ENCODE peak calls at places on chromosomes 1 and 21, in six cellular contexts. J is naive thymus-derived CD8-positive, alpha-beta T cell; Q is GF-D8; V is body of pancreas; X is NCI-H1092 treated with DMSO at 0.1 percent for 48 hours; H is GM04504. U is an unnamed sample.

GRCh38 chr1:205294175-205294913 is 27.2 kb downstream of the NUAK2 start:
- DNase-seq in J (no peak), Q (no peak), V (no peak), X (no peak), H (peak), U (no peak)

GRCh38 chr21:31554511-31555022 is 104.9 kb upstream of the SOD1 start:
- DNase-seq in J (no peak), Q (no peak), V (no peak), X (no peak), H (no peak), U (no peak)

GRCh38 chr1:236751935-236752334 is 43.2 kb upstream of the MTR start:
- DNase-seq in J (no peak), Q (no peak), V (no peak), X (no peak), H (no peak), U (no peak)

GRCh38 chr1:25246600-25247023 is 642 bp downstream of the RSRP1 start:
- DNase-seq in J (peak), Q (no peak), V (peak), X (no peak), H (no peak), U (no peak)

GRCh38 chr1:198253259-198253658 is 96.5 kb downstream of the NEK7 start:
- DNase-seq in J (no peak), Q (no peak), V (no peak), X (no peak), H (no peak), U (no peak)

GRCh38 chr21:46216132-46216747 is 12.3 kb downstream of the LSS start:
- DNase-seq in J (no peak), Q (no peak), V (no peak), X (no peak), H (no peak), U (no peak)

GRCh38 chr1:14869197-14869596 is 270.7 kb downstream of the KAZN start:
- DNase-seq in J (no peak), Q (no peak), V (no peak), X (no peak), H (no peak), U (no peak)

GRCh38 chr1:16088351-16088911 is 15.0 kb upstream of the FAM131C start:
- DNase-seq in J (no peak), Q (no peak), V (peak), X (no peak), H (no peak), U (no peak)

GRCh38 chr21:43603230-43603626 is 56.1 kb downstream of the HSF2BP start:
- DNase-seq in J (no peak), Q (no peak), V (no peak), X (peak), H (no peak), U (no peak)

GRCh38 chr1:2368053-2368744 is 23.2 kb downstream of the MORN1 start:
- DNase-seq in J (no peak), Q (no peak), V (no peak), X (no peak), H (no peak), U (no peak)

GRCh38 chr1:37255111-37255795 is 219.1 kb upstream of the ZC3H12A start:
- DNase-seq in J (no peak), Q (no peak), V (peak), X (peak), H (no peak), U (no peak)

GRCh38 chr1:108200627-108201106 is 524 bp upstream of the SLC25A24 start:
- DNase-seq in J (peak), Q (peak), V (peak), X (peak), H (peak), U (no peak)

GRCh38 chr1:100928128-100928527 is 32.2 kb downstream of the SLC30A7 start:
- DNase-seq in J (no peak), Q (no peak), V (no peak), X (no peak), H (no peak), U (no peak)

GRCh38 chr1:176206006-176206960 is 803 bp downstream of the COP1 start:
- DNase-seq in J (peak), Q (no peak), V (peak), X (peak), H (peak), U (no peak)

GRCh38 chr1:1014896-1015681 is 1.8 kb downstream of the ISG15 start:
- DNase-seq in J (no peak), Q (no peak), V (no peak), X (no peak), H (no peak), U (no peak)

GRCh38 chr1:210230149-210230695 is 2.4 kb upstream of the SERTAD4 start:
- DNase-seq in J (no peak), Q (no peak), V (no peak), X (no peak), H (no peak), U (no peak)

GRCh38 chr1:161985301-161985825 is 38.3 kb downstream of the OLFML2B start:
- DNase-seq in J (no peak), Q (no peak), V (no peak), X (no peak), H (no peak), U (no peak)

GRCh38 chr1:17585266-17585987 is 45.9 kb downstream of the ARHGEF10L start:
- DNase-seq in J (no peak), Q (no peak), V (no peak), X (no peak), H (no peak), U (no peak)

GRCh38 chr1:193237381-193237978 is 51.1 kb upstream of the B3GALT2 start:
- DNase-seq in J (no peak), Q (no peak), V (no peak), X (no peak), H (no peak), U (no peak)

GRCh38 chr1:98177751-98178150 is 256.9 kb upstream of the DPYD start:
- DNase-seq in J (no peak), Q (no peak), V (no peak), X (no peak), H (no peak), U (no peak)